ENCODE peak calls at places on chromosomes 4 and X, in six cellular contexts. V, N, X, O, H and W are unnamed samples.

GRCh38 chr4:94582517-94582916 is 130.8 kb downstream of the PDLIM5 start:
- DNase-seq in V (no peak), X (no peak), N (no peak), O (peak; percentile 29), H (no peak), W (no peak)

GRCh38 chrX:148620023-148620422 is 119.6 kb downstream of the AFF2 start:
- DNase-seq in O (no peak), X (peak; percentile 15), V (no peak), N (no peak), H (no peak), W (no peak)

GRCh38 chr4:172007889-172008288 is 194.7 kb downstream of the GALNTL6 start:
- DNase-seq in N (no peak), O (no peak), H (no peak), X (no peak), V (no peak), W (no peak)

GRCh38 chrX:53048169-53049126 is at the start of gene GPR173:
- DNase-seq in V (no peak), O (peak; percentile 79), N (peak; percentile 21), X (peak; percentile 78), H (peak; percentile 75), W (no peak)

GRCh38 chr4:27010334-27010940 is 149.8 kb downstream of the STIM2 start:
- DNase-seq in V (peak; percentile 62), N (peak; percentile 63), O (peak; percentile 79), H (peak; percentile 81), X (peak; percentile 72), W (no peak)

GRCh38 chr4:16289872-16290554 is 63.7 kb upstream of the TAPT1 start:
- DNase-seq in X (peak; percentile 52), V (no peak), H (peak; percentile 61), O (peak; percentile 64), N (no peak), W (no peak)

GRCh38 chrX:45329217-45329616 is 128.5 kb upstream of the DIPK2B start:
- DNase-seq in V (no peak), X (no peak), H (no peak), O (no peak), N (no peak), W (no peak)

GRCh38 chrX:113800955-113801354 is 782.9 kb upstream of the HTR2C start:
- DNase-seq in H (no peak), X (no peak), N (no peak), O (no peak), V (no peak), W (no peak)

GRCh38 chr4:140059159-140059558 is 94.8 kb downstream of the MAML3 start:
- DNase-seq in O (peak; percentile 41), H (peak; percentile 50), V (no peak), N (no peak), X (no peak), W (no peak)

GRCh38 chr4:8273450-8273849 is 3.9 kb downstream of the HTRA3 start:
- DNase-seq in V (no peak), H (no peak), X (no peak), N (no peak), O (no peak), W (no peak)

GRCh38 chrX:17876135-17876534 is 15.0 kb upstream of the RAI2 start:
- DNase-seq in O (no peak), X (no peak), V (no peak), N (no peak), H (no peak), W (no peak)

GRCh38 chr4:13536607-13537006 is 7.7 kb downstream of the NKX3-2 start:
- DNase-seq in X (no peak), O (no peak), N (no peak), V (no peak), H (no peak), W (no peak)

GRCh38 chr4:16843831-16844508 is 54.5 kb downstream of the LDB2 start:
- DNase-seq in H (peak; percentile 96), X (peak; percentile 75), O (peak; percentile 74), V (no peak), N (no peak), W (no peak)

GRCh38 chrX:121103381-121103780 is 56.0 kb downstream of the GLUD2 start:
- DNase-seq in H (no peak), O (peak; percentile 5), V (no peak), N (no peak), X (no peak), W (no peak)

GRCh38 chr4:169582706-169583105 is 29.7 kb downstream of the NEK1 start:
- DNase-seq in X (peak; percentile 29), H (peak; percentile 29), N (no peak), O (peak; percentile 49), V (no peak), W (no peak)

GRCh38 chrX:140508958-140509357 is 4.1 kb upstream of the SOX3 start:
- DNase-seq in X (no peak), V (no peak), N (no peak), H (no peak), O (no peak), W (no peak)

GRCh38 chr4:25826074-25826752 is 36.6 kb downstream of the SEL1L3 start:
- DNase-seq in N (no peak), O (no peak), H (no peak), X (no peak), V (no peak), W (no peak)

GRCh38 chr4:128287159-128287870 is at the start of gene PGRMC2:
- DNase-seq in H (peak; percentile 34), V (peak; percentile 74), O (peak; percentile 37), N (peak; percentile 53), X (peak; percentile 27), W (no peak)

GRCh38 chr4:128283071-128283470 is 4.5 kb downstream of the PGRMC2 start:
- DNase-seq in O (no peak), N (no peak), H (no peak), X (no peak), V (no peak), W (no peak)

GRCh38 chr4:128286474-128287158 is 997 bp downstream of the PGRMC2 start:
- DNase-seq in H (peak; percentile 55), V (no peak), X (peak; percentile 71), O (peak; percentile 51), N (no peak), W (peak; percentile 29)

GRCh38 chr4:128284317-128284716 is 3.3 kb downstream of the PGRMC2 start:
- DNase-seq in O (no peak), X (no peak), N (no peak), H (no peak), V (no peak), W (no peak)

DNA sequence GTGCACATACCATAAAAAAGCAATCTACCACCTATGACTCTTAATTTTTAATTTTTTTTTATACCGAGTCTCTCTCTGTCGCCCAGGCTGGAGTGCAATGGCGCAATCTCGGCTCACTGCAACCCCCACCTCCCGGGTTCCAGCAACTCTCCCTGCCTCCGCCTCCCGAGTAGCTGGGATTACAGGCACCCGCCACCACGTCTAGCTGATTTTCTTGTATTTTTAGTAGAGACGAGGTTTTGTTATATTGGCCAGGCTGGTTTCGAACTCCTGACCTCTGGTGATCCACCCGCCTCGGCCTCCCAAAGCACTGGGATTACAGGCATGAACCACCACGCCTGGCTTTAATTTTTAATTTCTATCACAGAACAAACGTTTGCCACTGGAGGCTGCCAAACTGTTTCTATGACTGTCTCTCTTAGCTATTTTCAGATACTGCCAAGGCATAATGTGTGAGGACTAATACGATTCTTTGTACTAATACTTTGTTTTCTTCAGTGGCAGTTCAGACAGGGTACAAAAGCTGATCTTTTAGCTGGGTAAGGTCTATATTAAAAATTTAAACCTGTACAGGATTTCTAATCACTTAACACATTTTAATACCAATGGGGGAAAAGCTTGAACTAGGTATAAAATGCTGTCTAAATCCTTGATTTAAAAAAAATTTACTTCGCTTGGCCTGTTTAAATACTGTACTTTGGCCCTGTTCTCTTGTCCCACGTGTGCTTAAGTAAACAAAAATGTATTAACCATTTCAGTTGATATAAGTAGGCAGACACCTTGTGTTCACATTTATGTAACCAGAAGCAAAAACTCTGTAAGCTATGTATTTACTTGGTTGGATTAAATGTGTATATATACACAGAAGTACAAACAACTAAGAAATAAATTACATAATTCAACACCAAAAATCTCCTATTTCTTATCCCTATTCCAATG is 2.3 kb downstream of the PGRMC2 start:
- DNase-seq in V (no peak), O (peak; percentile 42), X (peak; percentile 50), H (peak; percentile 34), N (peak; percentile 16), W (no peak)
- H3K4me3 ChIP-seq in V (no peak overlapping the region), O (peak overlapping the region; percentile 74), X (peak overlapping the region; percentile 86), H (peak overlapping the region; percentile 68), N (peak overlapping the region; percentile 87), W (peak overlapping the region; percentile 95)

DNA sequence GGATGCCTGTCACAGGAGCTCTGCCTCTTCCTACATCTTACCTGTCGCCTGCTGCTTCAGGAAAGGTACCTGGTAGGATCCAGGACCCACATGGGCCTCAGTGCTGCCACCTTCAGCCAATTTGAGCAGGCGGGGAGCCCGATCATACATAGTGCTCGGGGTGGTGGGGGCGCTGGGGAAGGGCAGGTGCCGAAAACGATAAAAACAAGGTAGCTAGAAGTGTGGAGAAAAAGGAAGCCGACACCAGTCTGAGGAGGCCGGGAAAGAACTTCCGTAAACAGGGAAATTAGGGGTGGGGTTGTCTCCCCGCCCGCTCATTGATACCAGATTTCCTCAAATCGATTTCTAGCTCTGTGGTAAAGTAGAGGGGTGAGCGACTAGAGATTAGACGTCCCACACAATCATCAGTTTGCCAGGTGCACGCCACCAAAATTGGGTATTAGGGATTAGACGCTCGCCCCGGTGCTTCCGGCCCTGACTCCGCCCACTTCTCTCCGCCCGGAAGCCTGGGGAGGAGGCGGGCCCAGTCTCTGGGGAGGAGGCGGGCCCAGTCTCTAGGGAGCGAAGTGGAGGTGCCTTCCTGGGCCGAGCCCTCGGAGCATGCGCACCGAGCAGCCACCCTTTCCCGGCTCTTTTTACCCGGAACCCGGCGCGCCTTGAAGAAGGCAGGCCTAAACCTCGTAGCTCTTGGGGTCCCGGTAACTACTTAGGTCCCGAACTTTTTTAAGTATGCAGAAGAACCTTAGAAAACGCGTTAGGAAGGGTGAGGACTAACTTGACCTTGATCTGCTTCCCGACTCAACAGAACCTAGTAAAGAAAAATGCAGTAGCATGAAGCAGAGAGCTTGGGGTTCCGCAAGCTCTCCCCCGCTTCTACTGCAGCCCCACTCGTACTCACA is at the start of gene STPG2:
- DNase-seq in N (peak; percentile 96), H (peak; percentile 91), X (peak; percentile 92), V (peak; percentile 95), O (peak; percentile 94), W (peak; percentile 88)
- TF ChIP-seq CTCF in N (peak; percentile 42), H (peak; percentile 44), X (peak; percentile 55), V (no peak), O (peak; percentile 55), W (peak; percentile 64)

GRCh38 chr4:168440442-168441264 is 39.6 kb downstream of the DDX60L start:
- DNase-seq in X (peak; percentile 63), N (no peak), V (no peak), O (peak; percentile 54), H (peak; percentile 20), W (no peak)
- H3K4me3 ChIP-seq in X (no peak overlapping the region), N (no peak overlapping the region), V (no peak overlapping the region), O (no peak overlapping the region), H (no peak overlapping the region), W (no peak overlapping the region)

GRCh38 chrX:153818571-153819397 is 11.6 kb downstream of the PDZD4 start:
- DNase-seq in N (peak; percentile 23), O (peak; percentile 12), H (no peak), X (no peak), V (peak; percentile 77), W (no peak)

GRCh38 chrX:153814591-153815315 is 15.6 kb downstream of the PDZD4 start:
- DNase-seq in X (no peak), V (no peak), H (no peak), O (no peak), N (no peak), W (no peak)

GRCh38 chrX:153817291-153817690 is 13.1 kb downstream of the PDZD4 start:
- DNase-seq in H (no peak), N (no peak), X (no peak), O (no peak), V (no peak), W (no peak)

GRCh38 chrX:153819398-153820083 is 10.8 kb downstream of the PDZD4 start:
- DNase-seq in O (no peak), V (no peak), H (no peak), N (no peak), X (no peak), W (no peak)

GRCh38 chrX:153816821-153817220 is 13.5 kb downstream of the PDZD4 start:
- DNase-seq in N (no peak), H (no peak), X (no peak), V (no peak), O (peak; percentile 6), W (no peak)
- TF ChIP-seq CTCF in N (no peak), H (no peak), X (no peak), V (no peak), O (no peak), W (no peak)